ENCODE peak calls at places on chromosomes 6 and 20, in six cellular contexts. One of them, this sample, is unnamed.

GRCh38 chr6:14472964-14473363 is 355.4 kb downstream of the CD83 start:
- DNase-seq in body of pancreas: no peak
- DNase-seq in astrocyte: no peak
- DNase-seq in aorta: no peak
- DNase-seq in A673: no peak
- DNase-seq in Panc1: no peak
- DNase-seq in this sample: peak

GRCh38 chr6:145228962-145229582 is 506.2 kb downstream of the EPM2A start:
- DNase-seq in body of pancreas: no peak
- DNase-seq in astrocyte: no peak
- DNase-seq in aorta: no peak
- DNase-seq in A673: no peak
- DNase-seq in Panc1: no peak
- DNase-seq in this sample: no peak

GRCh38 chr6:16805190-16805860 is 44.1 kb upstream of the ATXN1 start:
- DNase-seq in body of pancreas: no peak
- DNase-seq in astrocyte: peak
- DNase-seq in aorta: no peak
- DNase-seq in A673: no peak
- DNase-seq in Panc1: no peak
- DNase-seq in this sample: peak

GRCh38 chr6:111427341-111428116 is 55.5 kb downstream of the REV3L start:
- DNase-seq in body of pancreas: no peak
- DNase-seq in astrocyte: peak
- DNase-seq in aorta: no peak
- DNase-seq in A673: no peak
- DNase-seq in Panc1: peak
- DNase-seq in this sample: peak

GRCh38 chr20:31260326-31260932 is 3.0 kb downstream of the DEFB115 start:
- DNase-seq in body of pancreas: no peak
- DNase-seq in astrocyte: no peak
- DNase-seq in aorta: no peak
- DNase-seq in A673: peak
- DNase-seq in Panc1: peak
- DNase-seq in this sample: peak

GRCh38 chr20:59006167-59006863 is 739 bp downstream of the CTSZ start:
- DNase-seq in body of pancreas: peak
- DNase-seq in astrocyte: no peak
- DNase-seq in aorta: peak
- DNase-seq in A673: no peak
- DNase-seq in Panc1: no peak
- DNase-seq in this sample: no peak

GRCh38 chr6:1475169-1475568 is 85.8 kb downstream of the FOXF2 start:
- DNase-seq in body of pancreas: no peak
- DNase-seq in astrocyte: no peak
- DNase-seq in aorta: no peak
- DNase-seq in A673: no peak
- DNase-seq in Panc1: no peak
- DNase-seq in this sample: no peak

GRCh38 chr6:94651239-94651638 is 926.1 kb upstream of the MANEA start:
- DNase-seq in body of pancreas: no peak
- DNase-seq in astrocyte: no peak
- DNase-seq in aorta: no peak
- DNase-seq in A673: no peak
- DNase-seq in Panc1: no peak
- DNase-seq in this sample: no peak

GRCh38 chr6:37131104-37131959 is 38.6 kb upstream of the PIM1 start:
- DNase-seq in body of pancreas: no peak
- DNase-seq in astrocyte: peak
- DNase-seq in aorta: peak
- DNase-seq in A673: no peak
- DNase-seq in Panc1: no peak
- DNase-seq in this sample: peak

GRCh38 chr6:160356074-160356754 is 8.0 kb downstream of the SLC22A3 start:
- DNase-seq in body of pancreas: no peak
- DNase-seq in astrocyte: no peak
- DNase-seq in aorta: no peak
- DNase-seq in A673: no peak
- DNase-seq in Panc1: no peak
- DNase-seq in this sample: no peak

GRCh38 chr6:87078983-87079616 is 15.8 kb downstream of the CGA start:
- DNase-seq in body of pancreas: peak
- DNase-seq in astrocyte: peak
- DNase-seq in aorta: peak
- DNase-seq in A673: peak
- DNase-seq in Panc1: peak
- DNase-seq in this sample: peak
- H3K27ac ChIP-seq in body of pancreas: no peak
- H3K27ac ChIP-seq in astrocyte: no peak
- H3K27ac ChIP-seq in aorta: no peak
- H3K27ac ChIP-seq in A673: no peak
- H3K27ac ChIP-seq in Panc1: no peak
- H3K27ac ChIP-seq in this sample: no peak

DNA sequence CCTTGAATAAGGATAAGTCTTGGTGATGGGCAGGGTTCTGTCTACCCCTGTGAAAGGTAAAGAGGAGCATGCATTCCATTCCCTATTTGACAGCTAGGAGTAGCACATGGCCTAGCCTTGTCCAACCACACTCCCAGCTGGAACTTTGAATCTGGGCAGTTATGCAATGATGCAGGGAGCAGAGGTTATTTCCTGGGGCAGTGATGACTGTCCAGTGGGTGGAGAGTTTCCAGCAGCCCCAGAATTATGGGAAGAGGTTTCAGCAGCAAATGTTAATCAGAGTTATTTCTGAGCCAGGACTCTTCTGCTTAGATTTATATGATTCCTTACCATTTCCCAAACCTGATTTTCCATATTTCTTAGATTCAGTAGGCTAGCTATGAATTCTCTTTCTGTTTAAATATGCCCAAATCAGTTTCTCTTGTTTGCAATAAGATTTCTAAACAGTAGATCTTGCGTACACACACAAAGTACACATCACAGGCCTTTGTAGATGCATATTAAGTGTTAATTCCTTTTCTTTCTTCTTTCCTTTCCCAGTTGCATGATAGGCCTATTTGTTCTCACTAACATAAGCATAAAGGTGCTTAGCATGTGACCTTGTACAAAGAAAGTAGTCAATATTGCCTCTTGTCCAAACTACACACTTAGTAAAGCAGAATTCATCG is 17.3 kb upstream of the TXLNB start:
- DNase-seq in body of pancreas: peak
- DNase-seq in astrocyte: peak
- DNase-seq in aorta: no peak
- DNase-seq in A673: no peak
- DNase-seq in Panc1: no peak
- DNase-seq in this sample: no peak
- H3K27ac ChIP-seq in body of pancreas: peak
- H3K27ac ChIP-seq in astrocyte: no peak
- H3K27ac ChIP-seq in aorta: no peak
- H3K27ac ChIP-seq in A673: no peak
- H3K27ac ChIP-seq in Panc1: no peak
- H3K27ac ChIP-seq in this sample: no peak

GRCh38 chr20:40895182-40895581 is 133.4 kb upstream of the TOP1 start:
- DNase-seq in body of pancreas: no peak
- DNase-seq in astrocyte: no peak
- DNase-seq in aorta: no peak
- DNase-seq in A673: no peak
- DNase-seq in Panc1: no peak
- DNase-seq in this sample: no peak

GRCh38 chr20:40890635-40891034 is 138.0 kb upstream of the TOP1 start:
- DNase-seq in body of pancreas: no peak
- DNase-seq in astrocyte: no peak
- DNase-seq in aorta: no peak
- DNase-seq in A673: no peak
- DNase-seq in Panc1: no peak
- DNase-seq in this sample: no peak

GRCh38 chr20:40897177-40897700 is 131.4 kb upstream of the TOP1 start:
- DNase-seq in body of pancreas: no peak
- DNase-seq in astrocyte: no peak
- DNase-seq in aorta: no peak
- DNase-seq in A673: peak
- DNase-seq in Panc1: no peak
- DNase-seq in this sample: no peak

GRCh38 chr20:40893610-40894242 is 134.9 kb upstream of the TOP1 start:
- DNase-seq in body of pancreas: no peak
- DNase-seq in astrocyte: no peak
- DNase-seq in aorta: no peak
- DNase-seq in A673: no peak
- DNase-seq in Panc1: no peak
- DNase-seq in this sample: no peak

GRCh38 chr20:40892642-40893041 is 136.0 kb upstream of the TOP1 start:
- DNase-seq in body of pancreas: no peak
- DNase-seq in astrocyte: no peak
- DNase-seq in aorta: no peak
- DNase-seq in A673: no peak
- DNase-seq in Panc1: no peak
- DNase-seq in this sample: no peak
- H3K27ac ChIP-seq in body of pancreas: no peak
- H3K27ac ChIP-seq in astrocyte: no peak
- H3K27ac ChIP-seq in aorta: no peak
- H3K27ac ChIP-seq in A673: no peak
- H3K27ac ChIP-seq in Panc1: no peak
- H3K27ac ChIP-seq in this sample: no peak

DNA sequence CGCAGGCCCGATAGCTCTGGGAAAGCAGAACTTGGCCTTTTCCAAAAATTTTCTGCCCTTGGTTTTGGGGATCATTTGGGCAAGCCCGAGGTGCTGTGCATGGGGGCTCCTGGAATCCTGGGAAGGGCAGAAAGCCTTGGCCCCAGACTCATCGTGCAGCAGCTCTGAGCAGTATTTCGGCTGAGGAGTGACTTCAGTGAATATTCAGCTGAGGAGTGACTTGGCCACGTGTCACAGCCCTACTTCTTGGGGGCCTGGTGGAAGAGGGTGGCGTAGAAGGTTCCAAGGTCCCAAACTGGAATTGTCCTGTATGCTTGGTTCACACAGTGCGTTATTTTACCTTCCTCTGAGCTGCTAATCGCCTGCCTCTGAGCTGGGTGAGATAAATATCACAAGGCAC is 1.1 kb upstream of the BMP2 start:
- DNase-seq in body of pancreas: peak
- DNase-seq in astrocyte: no peak
- DNase-seq in aorta: no peak
- DNase-seq in A673: no peak
- DNase-seq in Panc1: no peak
- DNase-seq in this sample: no peak
- H3K27ac ChIP-seq in body of pancreas: peak
- H3K27ac ChIP-seq in astrocyte: no peak
- H3K27ac ChIP-seq in aorta: no peak
- H3K27ac ChIP-seq in A673: no peak
- H3K27ac ChIP-seq in Panc1: no peak
- H3K27ac ChIP-seq in this sample: no peak

GRCh38 chr20:36101201-36101600 is 53.3 kb upstream of the EPB41L1 start:
- DNase-seq in body of pancreas: peak
- DNase-seq in astrocyte: no peak
- DNase-seq in aorta: no peak
- DNase-seq in A673: no peak
- DNase-seq in Panc1: no peak
- DNase-seq in this sample: peak
- H3K27ac ChIP-seq in body of pancreas: peak
- H3K27ac ChIP-seq in astrocyte: no peak
- H3K27ac ChIP-seq in aorta: no peak
- H3K27ac ChIP-seq in A673: no peak
- H3K27ac ChIP-seq in Panc1: no peak
- H3K27ac ChIP-seq in this sample: no peak

GRCh38 chr6:123089223-123089622 is 93.2 kb downstream of the CLVS2 start:
- DNase-seq in body of pancreas: no peak
- DNase-seq in astrocyte: no peak
- DNase-seq in aorta: no peak
- DNase-seq in A673: no peak
- DNase-seq in Panc1: no peak
- DNase-seq in this sample: no peak
- H3K27ac ChIP-seq in body of pancreas: no peak
- H3K27ac ChIP-seq in astrocyte: no peak
- H3K27ac ChIP-seq in aorta: no peak
- H3K27ac ChIP-seq in A673: no peak
- H3K27ac ChIP-seq in Panc1: no peak
- H3K27ac ChIP-seq in this sample: no peak

GRCh38 chr6:164072240-164072666 is 657.7 kb downstream of the QKI start:
- DNase-seq in body of pancreas: no peak
- DNase-seq in astrocyte: no peak
- DNase-seq in aorta: no peak
- DNase-seq in A673: no peak
- DNase-seq in Panc1: no peak
- DNase-seq in this sample: no peak

GRCh38 chr6:164068533-164068932 is 654.0 kb downstream of the QKI start:
- DNase-seq in body of pancreas: no peak
- DNase-seq in astrocyte: peak
- DNase-seq in aorta: no peak
- DNase-seq in A673: no peak
- DNase-seq in Panc1: no peak
- DNase-seq in this sample: no peak

DNA sequence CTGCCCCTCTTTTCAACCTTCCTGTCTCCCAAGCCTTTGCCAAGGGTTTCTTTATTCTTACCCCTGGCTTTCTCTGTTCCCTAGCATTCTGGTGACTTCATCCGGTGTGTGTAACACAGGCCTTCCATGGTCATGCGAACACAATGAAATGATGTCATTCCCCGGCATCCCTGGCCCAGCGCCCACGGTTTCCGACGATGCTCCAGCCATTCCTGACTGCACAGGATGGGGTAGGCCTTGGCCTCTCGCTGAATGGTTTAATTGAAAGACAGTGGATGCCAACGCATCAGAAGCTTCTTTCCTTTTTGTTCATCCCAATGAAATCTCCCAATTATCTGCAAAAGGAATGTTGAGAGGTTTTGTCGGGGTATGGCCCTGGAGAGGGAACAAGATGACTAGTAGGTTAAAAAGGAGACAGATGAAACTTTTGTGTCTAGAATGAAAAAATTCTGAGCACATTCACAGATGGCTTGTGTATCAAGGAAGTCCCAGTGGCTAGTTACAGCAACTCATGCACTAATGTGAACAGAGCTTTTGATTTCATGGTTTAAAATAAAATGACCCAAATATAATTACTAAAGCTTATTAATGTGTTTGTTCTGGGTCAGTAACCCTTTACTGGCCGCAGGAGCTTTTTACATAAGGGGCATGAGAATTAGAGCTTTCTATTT is 655.0 kb downstream of the QKI start:
- DNase-seq in body of pancreas: no peak
- DNase-seq in astrocyte: peak
- DNase-seq in aorta: peak
- DNase-seq in A673: no peak
- DNase-seq in Panc1: no peak
- DNase-seq in this sample: peak
- H3K27ac ChIP-seq in body of pancreas: no peak
- H3K27ac ChIP-seq in astrocyte: peak
- H3K27ac ChIP-seq in aorta: no peak
- H3K27ac ChIP-seq in A673: no peak
- H3K27ac ChIP-seq in Panc1: no peak
- H3K27ac ChIP-seq in this sample: peak

DNA sequence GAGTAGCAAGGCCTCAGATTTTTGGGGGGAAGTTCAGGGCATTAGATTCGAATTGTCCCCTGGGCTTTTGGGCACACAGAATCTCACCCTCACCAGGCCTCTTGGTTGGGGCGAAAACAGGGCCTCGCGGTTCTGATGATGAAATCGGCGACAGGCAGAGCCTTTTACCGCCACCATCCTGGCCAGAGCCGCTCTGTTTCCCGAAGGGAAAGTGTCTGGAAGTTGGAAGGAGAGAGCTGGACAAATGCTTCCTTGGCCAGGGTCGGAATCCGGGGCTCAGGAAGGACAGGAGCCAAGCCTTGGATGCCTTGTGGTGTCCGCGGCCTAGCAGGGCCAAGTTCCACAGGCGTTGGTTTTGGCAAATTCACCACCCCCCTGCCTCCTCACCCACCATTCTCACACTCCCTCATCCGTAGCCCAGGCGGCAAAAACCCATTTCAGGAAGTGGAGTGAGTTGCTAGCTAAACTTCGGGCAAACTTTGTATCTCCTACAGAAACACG is 3.5 kb upstream of the TFAP2A start:
- DNase-seq in body of pancreas: no peak
- DNase-seq in astrocyte: no peak
- DNase-seq in aorta: no peak
- DNase-seq in A673: no peak
- DNase-seq in Panc1: no peak
- DNase-seq in this sample: no peak
- H3K27ac ChIP-seq in body of pancreas: no peak
- H3K27ac ChIP-seq in astrocyte: no peak
- H3K27ac ChIP-seq in aorta: no peak
- H3K27ac ChIP-seq in A673: no peak
- H3K27ac ChIP-seq in Panc1: peak
- H3K27ac ChIP-seq in this sample: no peak